ENCODE peak calls at places on chromosomes 5 and 9, in ten cellular contexts. One of them, this sample, is unnamed.
A peak's percentile ranks its signal among the peaks of the same experiment; 100 is the strongest.

GRCh38 chr5:74325866-74326265 is 314.7 kb downstream of the ENC1 start:
- DNase-seq in AG04450: no peak
- DNase-seq in Daoy: no peak
- DNase-seq in NCI-H82: no peak
- DNase-seq in aorta: no peak
- DNase-seq in stimulated activated CD8-positive, alpha-beta memory T cell treated with anti-CD3 and anti-CD28 coated beads, Interleukin-15, amount 100 ng/mL, for 24 hours: no peak
- DNase-seq in NCI-H2029: no peak
- DNase-seq in T-helper 2 cell: no peak
- DNase-seq in astrocyte: peak; percentile 75
- DNase-seq in epithelial cell of esophagus: peak; percentile 92
- DNase-seq in this sample: no peak

GRCh38 chr5:130138406-130139060 is 234.3 kb downstream of the CHSY3 start:
- DNase-seq in aorta: no peak
- DNase-seq in AG04450: no peak
- DNase-seq in Daoy: no peak
- DNase-seq in NCI-H2029: no peak
- DNase-seq in NCI-H82: no peak
- DNase-seq in astrocyte: peak; percentile 48
- DNase-seq in epithelial cell of esophagus: peak; percentile 15
- DNase-seq in stimulated activated CD8-positive, alpha-beta memory T cell treated with anti-CD3 and anti-CD28 coated beads, Interleukin-15, amount 100 ng/mL, for 24 hours: no peak
- DNase-seq in T-helper 2 cell: no peak
- DNase-seq in this sample: peak; percentile 64

GRCh38 chr5:151682751-151683331 is 3.9 kb downstream of the SPARC start:
- DNase-seq in T-helper 2 cell: no peak
- DNase-seq in aorta: no peak
- DNase-seq in AG04450: no peak
- DNase-seq in epithelial cell of esophagus: peak; percentile 57
- DNase-seq in stimulated activated CD8-positive, alpha-beta memory T cell treated with anti-CD3 and anti-CD28 coated beads, Interleukin-15, amount 100 ng/mL, for 24 hours: no peak
- DNase-seq in NCI-H82: no peak
- DNase-seq in astrocyte: no peak
- DNase-seq in Daoy: no peak
- DNase-seq in NCI-H2029: no peak
- DNase-seq in this sample: no peak

GRCh38 chr5:175444905-175445456 is 999 bp upstream of the DRD1 start:
- DNase-seq in stimulated activated CD8-positive, alpha-beta memory T cell treated with anti-CD3 and anti-CD28 coated beads, Interleukin-15, amount 100 ng/mL, for 24 hours: no peak
- DNase-seq in epithelial cell of esophagus: no peak
- DNase-seq in NCI-H82: no peak
- DNase-seq in T-helper 2 cell: no peak
- DNase-seq in Daoy: no peak
- DNase-seq in AG04450: no peak
- DNase-seq in NCI-H2029: no peak
- DNase-seq in astrocyte: no peak
- DNase-seq in aorta: no peak
- DNase-seq in this sample: no peak

GRCh38 chr9:114621975-114622609 is 11.0 kb downstream of the TMEM268 start:
- DNase-seq in epithelial cell of esophagus: peak; percentile 73
- DNase-seq in aorta: no peak
- DNase-seq in T-helper 2 cell: no peak
- DNase-seq in AG04450: peak; percentile 30
- DNase-seq in NCI-H82: no peak
- DNase-seq in astrocyte: peak; percentile 92
- DNase-seq in Daoy: peak; percentile 80
- DNase-seq in stimulated activated CD8-positive, alpha-beta memory T cell treated with anti-CD3 and anti-CD28 coated beads, Interleukin-15, amount 100 ng/mL, for 24 hours: no peak
- DNase-seq in NCI-H2029: peak; percentile 61
- DNase-seq in this sample: peak; percentile 63

GRCh38 chr5:39138892-39139291 is 64.7 kb upstream of the RICTOR start:
- DNase-seq in epithelial cell of esophagus: peak; percentile 91
- DNase-seq in Daoy: peak; percentile 13
- DNase-seq in aorta: no peak
- DNase-seq in AG04450: peak; percentile 3
- DNase-seq in stimulated activated CD8-positive, alpha-beta memory T cell treated with anti-CD3 and anti-CD28 coated beads, Interleukin-15, amount 100 ng/mL, for 24 hours: no peak
- DNase-seq in astrocyte: peak; percentile 78
- DNase-seq in NCI-H2029: no peak
- DNase-seq in NCI-H82: no peak
- DNase-seq in T-helper 2 cell: no peak
- DNase-seq in this sample: peak; percentile 97

GRCh38 chr9:34994429-34995287 is 5.1 kb downstream of the DNAJB5 start:
- DNase-seq in T-helper 2 cell: no peak
- DNase-seq in NCI-H2029: peak; percentile 55
- DNase-seq in aorta: no peak
- DNase-seq in Daoy: peak; percentile 71
- DNase-seq in stimulated activated CD8-positive, alpha-beta memory T cell treated with anti-CD3 and anti-CD28 coated beads, Interleukin-15, amount 100 ng/mL, for 24 hours: no peak
- DNase-seq in epithelial cell of esophagus: peak; percentile 75
- DNase-seq in NCI-H82: peak; percentile 92
- DNase-seq in astrocyte: peak; percentile 36
- DNase-seq in AG04450: no peak
- DNase-seq in this sample: peak; percentile 63

GRCh38 chr5:174816858-174817257 is 92.5 kb downstream of the MSX2 start:
- DNase-seq in astrocyte: no peak
- DNase-seq in epithelial cell of esophagus: no peak
- DNase-seq in NCI-H2029: no peak
- DNase-seq in aorta: no peak
- DNase-seq in T-helper 2 cell: no peak
- DNase-seq in stimulated activated CD8-positive, alpha-beta memory T cell treated with anti-CD3 and anti-CD28 coated beads, Interleukin-15, amount 100 ng/mL, for 24 hours: no peak
- DNase-seq in Daoy: no peak
- DNase-seq in AG04450: no peak
- DNase-seq in NCI-H82: no peak
- DNase-seq in this sample: peak; percentile 10

GRCh38 chr9:136171009-136171800 is 33.7 kb downstream of the LHX3 start:
- DNase-seq in NCI-H2029: peak; percentile 96
- DNase-seq in astrocyte: peak; percentile 3
- DNase-seq in NCI-H82: peak; percentile 34
- DNase-seq in aorta: peak; percentile 29
- DNase-seq in epithelial cell of esophagus: no peak
- DNase-seq in AG04450: no peak
- DNase-seq in T-helper 2 cell: no peak
- DNase-seq in stimulated activated CD8-positive, alpha-beta memory T cell treated with anti-CD3 and anti-CD28 coated beads, Interleukin-15, amount 100 ng/mL, for 24 hours: no peak
- DNase-seq in Daoy: no peak
- DNase-seq in this sample: no peak

GRCh38 chr5:172336264-172336663 is 52.7 kb upstream of the UBTD2 start:
- DNase-seq in Daoy: no peak
- DNase-seq in epithelial cell of esophagus: no peak
- DNase-seq in NCI-H2029: no peak
- DNase-seq in astrocyte: no peak
- DNase-seq in AG04450: no peak
- DNase-seq in stimulated activated CD8-positive, alpha-beta memory T cell treated with anti-CD3 and anti-CD28 coated beads, Interleukin-15, amount 100 ng/mL, for 24 hours: no peak
- DNase-seq in NCI-H82: peak; percentile 50
- DNase-seq in T-helper 2 cell: no peak
- DNase-seq in aorta: no peak
- DNase-seq in this sample: no peak

GRCh38 chr5:132207783-132208182 is 19.9 kb downstream of the P4HA2 start:
- DNase-seq in AG04450: no peak
- DNase-seq in aorta: no peak
- DNase-seq in stimulated activated CD8-positive, alpha-beta memory T cell treated with anti-CD3 and anti-CD28 coated beads, Interleukin-15, amount 100 ng/mL, for 24 hours: no peak
- DNase-seq in astrocyte: no peak
- DNase-seq in epithelial cell of esophagus: no peak
- DNase-seq in NCI-H2029: no peak
- DNase-seq in T-helper 2 cell: no peak
- DNase-seq in Daoy: no peak
- DNase-seq in NCI-H82: peak; percentile 51
- DNase-seq in this sample: no peak

GRCh38 chr5:173228639-173229380 is 6.2 kb downstream of the NKX2-5 start:
- DNase-seq in NCI-H2029: no peak
- DNase-seq in Daoy: no peak
- DNase-seq in aorta: no peak
- DNase-seq in AG04450: no peak
- DNase-seq in astrocyte: no peak
- DNase-seq in NCI-H82: no peak
- DNase-seq in epithelial cell of esophagus: no peak
- DNase-seq in stimulated activated CD8-positive, alpha-beta memory T cell treated with anti-CD3 and anti-CD28 coated beads, Interleukin-15, amount 100 ng/mL, for 24 hours: no peak
- DNase-seq in T-helper 2 cell: no peak
- DNase-seq in this sample: no peak

GRCh38 chr5:81590498-81591384 is 160.2 kb downstream of the SSBP2 start:
- DNase-seq in astrocyte: peak; percentile 38
- DNase-seq in NCI-H2029: peak; percentile 19
- DNase-seq in epithelial cell of esophagus: no peak
- DNase-seq in aorta: no peak
- DNase-seq in NCI-H82: no peak
- DNase-seq in stimulated activated CD8-positive, alpha-beta memory T cell treated with anti-CD3 and anti-CD28 coated beads, Interleukin-15, amount 100 ng/mL, for 24 hours: no peak
- DNase-seq in Daoy: no peak
- DNase-seq in T-helper 2 cell: no peak
- DNase-seq in AG04450: no peak
- DNase-seq in this sample: no peak